ENCODE peak calls at places on chromosomes 11 and 22, in five cellular contexts. Z is effector CD4-positive, alpha-beta T cell; W is fibroblast of lung; U is memory B cell; T is sciatic nerve. C is an unnamed sample.
A peak's percentile ranks its signal among the peaks of the same experiment; 100 is the strongest.

GRCh38 chr11:77471520-77472234 is 2.2 kb downstream of the PAK1 start:
- DNase-seq in U (no peak), Z (no peak), T (no peak), W (no peak), C (no peak)

GRCh38 chr11:10373929-10374328 is 69.1 kb downstream of the ADM start:
- DNase-seq in W (no peak), Z (no peak), T (no peak), U (no peak), C (no peak)

GRCh38 chr11:65719887-65720236 is 736 bp downstream of the RNASEH2C start:
- DNase-seq in T (no peak), U (no peak), Z (no peak), W (peak; percentile 55), C (peak; percentile 60)

GRCh38 chr11:43243901-43244300 is 67.9 kb upstream of the API5 start:
- DNase-seq in T (no peak), W (no peak), U (no peak), Z (no peak), C (no peak)

GRCh38 chr11:109249597-109249996 is 172.4 kb upstream of the C11orf87 start:
- DNase-seq in W (no peak), Z (no peak), U (no peak), T (no peak), C (no peak)

GRCh38 chr11:36195496-36196346 is 93.5 kb downstream of the COMMD9 start:
- DNase-seq in U (no peak), W (peak; percentile 5), Z (no peak), T (no peak), C (no peak)

GRCh38 chr11:18265949-18266348 is at the start of gene SAA1:
- DNase-seq in W (no peak), T (no peak), U (no peak), Z (no peak), C (peak; percentile 39)

GRCh38 chr11:44950625-44951472 is at the start of gene TP53I11:
- DNase-seq in W (peak; percentile 74), Z (peak; percentile 34), T (peak; percentile 86), U (no peak), C (peak; percentile 81)

GRCh38 chr11:117520201-117520600 is 192.5 kb downstream of the CEP164 start:
- DNase-seq in W (peak; percentile 4), U (no peak), Z (no peak), T (no peak), C (peak; percentile 2)

GRCh38 chr11:123597859-123598258 is 56.6 kb downstream of the SCN3B start:
- DNase-seq in Z (no peak), U (no peak), W (no peak), T (no peak), C (no peak)

GRCh38 chr22:41504397-41504796 is 35.5 kb downstream of the ACO2 start:
- DNase-seq in T (no peak), U (no peak), W (no peak), Z (no peak), C (no peak)

GRCh38 chr22:28594076-28594783 is 85.4 kb downstream of the TTC28 start:
- DNase-seq in U (no peak), T (no peak), W (no peak), Z (no peak), C (peak; percentile 22)

GRCh38 chr11:45859661-45860140 is 12.4 kb downstream of the CRY2 start:
- DNase-seq in T (peak; percentile 94), W (peak; percentile 95), Z (no peak), U (no peak), C (peak; percentile 98)

GRCh38 chr22:48342732-48343131 is 1484.9 kb downstream of the BRD1 start:
- DNase-seq in W (no peak), Z (no peak), T (no peak), U (no peak), C (no peak)

GRCh38 chr11:23124249-23124648 is 264.0 kb upstream of the CCDC179 start:
- DNase-seq in W (no peak), Z (no peak), U (no peak), T (no peak), C (no peak)

GRCh38 chr22:44938886-44939285 is 70.9 kb downstream of the PHF21B start:
- DNase-seq in W (no peak), T (no peak), U (no peak), Z (no peak), C (no peak)

GRCh38 chr22:40417881-40418280 is 47.5 kb downstream of the SGSM3 start:
- DNase-seq in U (no peak), T (no peak), W (no peak), Z (no peak), C (no peak)

GRCh38 chr11:82903843-82904586 is 2.5 kb downstream of the DDIAS start:
- DNase-seq in T (no peak), U (no peak), W (no peak), Z (no peak), C (no peak)

GRCh38 chr11:69575296-69576068 is 65.5 kb upstream of the CCND1 start:
- DNase-seq in U (no peak), T (no peak), Z (no peak), W (no peak), C (no peak)

GRCh38 chr11:12602421-12602820 is 71.8 kb upstream of the TEAD1 start:
- DNase-seq in U (no peak), T (no peak), Z (no peak), W (peak; percentile 93), C (peak; percentile 18)

GRCh38 chr11:9004310-9004945 is 627 bp upstream of the NRIP3 start:
- DNase-seq in T (peak; percentile 68), U (no peak), Z (peak; percentile 17), W (no peak), C (no peak)

GRCh38 chr22:19061471-19062138 is 60.6 kb downstream of the DGCR2 start:
- DNase-seq in T (no peak), W (no peak), U (no peak), Z (no peak), C (no peak)

GRCh38 chr22:23847991-23848864 is 9.4 kb upstream of the DERL3 start:
- DNase-seq in U (no peak), T (no peak), W (no peak), Z (no peak), C (no peak)

GRCh38 chr22:37154925-37155712 is 5.4 kb upstream of the IL2RB start:
- DNase-seq in T (no peak), U (no peak), W (no peak), Z (no peak), C (peak; percentile 19)

GRCh38 chr22:28014141-28015055 is 95.3 kb upstream of the PITPNB start:
- DNase-seq in T (peak; percentile 27), Z (no peak), W (no peak), U (no peak), C (no peak)

GRCh38 chr11:32173435-32173834 is 82.6 kb downstream of the RCN1 start:
- DNase-seq in Z (no peak), T (peak; percentile 72), W (peak; percentile 58), U (no peak), C (peak; percentile 60)

GRCh38 chr22:31102441-31103081 is 4.8 kb downstream of the SELENOM start:
- DNase-seq in U (no peak), Z (no peak), T (peak; percentile 82), W (peak; percentile 92), C (peak; percentile 99)

GRCh38 chr22:19114984-19115552 is 7.1 kb downstream of the DGCR2 start:
- DNase-seq in T (no peak), W (no peak), Z (no peak), U (no peak), C (no peak)

GRCh38 chr11:76788661-76789442 is 5.7 kb downstream of the TSKU start:
- DNase-seq in Z (no peak), T (peak; percentile 77), U (no peak), W (no peak), C (no peak)

GRCh38 chr22:27682438-27682837 is 119.1 kb downstream of the MN1 start:
- DNase-seq in T (no peak), W (no peak), Z (no peak), U (no peak), C (no peak)

GRCh38 chr11:59615132-59615636 is 390 bp downstream of the OSBP start:
- DNase-seq in Z (peak; percentile 68), W (peak; percentile 7), U (no peak), T (peak; percentile 66), C (peak; percentile 21)

GRCh38 chr22:38923463-38924196 is 33.8 kb upstream of the APOBEC3A start:
- DNase-seq in U (no peak), T (peak; percentile 83), Z (no peak), W (peak; percentile 92), C (peak; percentile 56)

C was measured in mesenchymal stem cell.